ENCODE peak calls at places on chromosomes 13 and 19, in six cellular contexts. One of them, this sample, is unnamed.

GRCh38 chr19:16851031-16851712 is 22.0 kb downstream of the SIN3B start:
- DNase-seq in left ventricle myocardium inferior: no peak
- DNase-seq in K562: no peak
- DNase-seq in astrocyte of the cerebellum: peak; percentile 43
- DNase-seq in HFFc6: peak; percentile 64
- DNase-seq in NCI-H1694 treated with DMSO at 0.1 percent for 48 hours: no peak
- DNase-seq in this sample: no peak

GRCh38 chr13:112894423-112894672 is 74.7 kb upstream of the MCF2L start:
- DNase-seq in left ventricle myocardium inferior: no peak
- DNase-seq in K562: no peak
- DNase-seq in astrocyte of the cerebellum: no peak
- DNase-seq in HFFc6: no peak
- DNase-seq in NCI-H1694 treated with DMSO at 0.1 percent for 48 hours: no peak
- DNase-seq in this sample: no peak

GRCh38 chr19:52494518-52494917 is 33.0 kb upstream of the ZNF808 start:
- DNase-seq in left ventricle myocardium inferior: no peak
- DNase-seq in K562: no peak
- DNase-seq in astrocyte of the cerebellum: no peak
- DNase-seq in HFFc6: no peak
- DNase-seq in NCI-H1694 treated with DMSO at 0.1 percent for 48 hours: no peak
- DNase-seq in this sample: no peak

GRCh38 chr19:9836021-9836420 is 903 bp downstream of the PIN1 start:
- DNase-seq in left ventricle myocardium inferior: no peak
- DNase-seq in K562: peak; percentile 17
- DNase-seq in astrocyte of the cerebellum: peak; percentile 15
- DNase-seq in HFFc6: peak; percentile 73
- DNase-seq in NCI-H1694 treated with DMSO at 0.1 percent for 48 hours: no peak
- DNase-seq in this sample: no peak

GRCh38 chr13:31261241-31261640 is 61.5 kb downstream of the B3GLCT start:
- DNase-seq in left ventricle myocardium inferior: no peak
- DNase-seq in K562: no peak
- DNase-seq in astrocyte of the cerebellum: no peak
- DNase-seq in HFFc6: no peak
- DNase-seq in NCI-H1694 treated with DMSO at 0.1 percent for 48 hours: no peak
- DNase-seq in this sample: no peak

GRCh38 chr13:52085416-52085815 is 43.5 kb downstream of the NEK5 start:
- DNase-seq in left ventricle myocardium inferior: no peak
- DNase-seq in K562: no peak
- DNase-seq in astrocyte of the cerebellum: no peak
- DNase-seq in HFFc6: peak; percentile 43
- DNase-seq in NCI-H1694 treated with DMSO at 0.1 percent for 48 hours: no peak
- DNase-seq in this sample: no peak

GRCh38 chr19:44850641-44851109 is 4.6 kb downstream of the NECTIN2 start:
- DNase-seq in left ventricle myocardium inferior: peak; percentile 35
- DNase-seq in K562: no peak
- DNase-seq in astrocyte of the cerebellum: no peak
- DNase-seq in HFFc6: no peak
- DNase-seq in NCI-H1694 treated with DMSO at 0.1 percent for 48 hours: no peak
- DNase-seq in this sample: no peak

GRCh38 chr13:103315701-103316100 is 249.5 kb upstream of the SLC10A2 start:
- DNase-seq in left ventricle myocardium inferior: no peak
- DNase-seq in K562: no peak
- DNase-seq in astrocyte of the cerebellum: no peak
- DNase-seq in HFFc6: no peak
- DNase-seq in NCI-H1694 treated with DMSO at 0.1 percent for 48 hours: no peak
- DNase-seq in this sample: no peak

GRCh38 chr13:106488671-106489070 is 46.8 kb downstream of the EFNB2 start:
- DNase-seq in left ventricle myocardium inferior: no peak
- DNase-seq in K562: no peak
- DNase-seq in astrocyte of the cerebellum: no peak
- DNase-seq in HFFc6: no peak
- DNase-seq in NCI-H1694 treated with DMSO at 0.1 percent for 48 hours: no peak
- DNase-seq in this sample: no peak

GRCh38 chr13:25095862-25096453 is at the start of gene PABPC3:
- DNase-seq in left ventricle myocardium inferior: no peak
- DNase-seq in K562: no peak
- DNase-seq in astrocyte of the cerebellum: no peak
- DNase-seq in HFFc6: no peak
- DNase-seq in NCI-H1694 treated with DMSO at 0.1 percent for 48 hours: no peak
- DNase-seq in this sample: no peak

GRCh38 chr19:9597027-9597426 is 12.7 kb upstream of the ZNF121 start:
- DNase-seq in left ventricle myocardium inferior: no peak
- DNase-seq in K562: no peak
- DNase-seq in astrocyte of the cerebellum: peak; percentile 12
- DNase-seq in HFFc6: peak; percentile 95
- DNase-seq in NCI-H1694 treated with DMSO at 0.1 percent for 48 hours: no peak
- DNase-seq in this sample: no peak

GRCh38 chr13:96749825-96750224 is 244.5 kb downstream of the OXGR1 start:
- DNase-seq in left ventricle myocardium inferior: no peak
- DNase-seq in K562: no peak
- DNase-seq in astrocyte of the cerebellum: no peak
- DNase-seq in HFFc6: no peak
- DNase-seq in NCI-H1694 treated with DMSO at 0.1 percent for 48 hours: no peak
- DNase-seq in this sample: no peak

GRCh38 chr19:18895038-18895827 is 725 bp downstream of the CERS1 start:
- DNase-seq in left ventricle myocardium inferior: no peak
- DNase-seq in K562: peak; percentile 69
- DNase-seq in astrocyte of the cerebellum: no peak
- DNase-seq in HFFc6: peak; percentile 13
- DNase-seq in NCI-H1694 treated with DMSO at 0.1 percent for 48 hours: peak; percentile 12
- DNase-seq in this sample: no peak

GRCh38 chr13:51906581-51906980 is 44.8 kb downstream of the CCDC70 start:
- DNase-seq in left ventricle myocardium inferior: peak; percentile 36
- DNase-seq in K562: no peak
- DNase-seq in astrocyte of the cerebellum: no peak
- DNase-seq in HFFc6: no peak
- DNase-seq in NCI-H1694 treated with DMSO at 0.1 percent for 48 hours: no peak
- DNase-seq in this sample: no peak

GRCh38 chr13:24185591-24186232 is 25.2 kb downstream of the SPATA13 start:
- DNase-seq in left ventricle myocardium inferior: no peak
- DNase-seq in K562: no peak
- DNase-seq in astrocyte of the cerebellum: no peak
- DNase-seq in HFFc6: peak; percentile 33
- DNase-seq in NCI-H1694 treated with DMSO at 0.1 percent for 48 hours: no peak
- DNase-seq in this sample: no peak

GRCh38 chr19:35609881-35610353 is 2.6 kb upstream of the HAUS5 start:
- DNase-seq in left ventricle myocardium inferior: no peak
- DNase-seq in K562: no peak
- DNase-seq in astrocyte of the cerebellum: no peak
- DNase-seq in HFFc6: no peak
- DNase-seq in NCI-H1694 treated with DMSO at 0.1 percent for 48 hours: no peak
- DNase-seq in this sample: no peak

GRCh38 chr19:508204-509150 is 1.2 kb downstream of the TPGS1 start:
- DNase-seq in left ventricle myocardium inferior: no peak
- DNase-seq in K562: no peak
- DNase-seq in astrocyte of the cerebellum: no peak
- DNase-seq in HFFc6: no peak
- DNase-seq in NCI-H1694 treated with DMSO at 0.1 percent for 48 hours: no peak
- DNase-seq in this sample: no peak

GRCh38 chr19:10780368-10780767 is 55.6 kb downstream of the TMED1 start:
- DNase-seq in left ventricle myocardium inferior: no peak
- DNase-seq in K562: no peak
- DNase-seq in astrocyte of the cerebellum: no peak
- DNase-seq in HFFc6: no peak
- DNase-seq in NCI-H1694 treated with DMSO at 0.1 percent for 48 hours: no peak
- DNase-seq in this sample: no peak

This sample was measured in T-helper 9 cell.